ENCODE peak calls at places on chromosomes 5 and 9, in ten cellular contexts. I is tibial nerve; G is psoas muscle; Y is IMR-90; Q is H1; O is kidney; C is transverse colon; A is effector memory CD4-positive, alpha-beta T cell; R is mesendoderm; V is adrenal gland. U is an unnamed sample.

GRCh38 chr5:170484459-170484831 is 19.4 kb upstream of the KCNIP1 start:
- DNase-seq in C (no peak), R (no peak), I (no peak), G (no peak), Q (no peak), A (no peak), V (no peak), Y (no peak), O (no peak), U (no peak)

GRCh38 chr5:33816791-33817190 is 75.0 kb downstream of the ADAMTS12 start:
- DNase-seq in A (no peak), V (no peak), O (no peak), Q (no peak), C (no peak), I (no peak), R (no peak), G (no peak), Y (peak), U (no peak)

GRCh38 chr9:134627417-134628353 is 13.9 kb upstream of the COL5A1 start:
- DNase-seq in G (no peak), C (no peak), Q (no peak), O (peak), R (no peak), A (no peak), Y (no peak), I (peak), V (no peak), U (no peak)

GRCh38 chr9:130199605-130200004 is 27.4 kb downstream of the NCS1 start:
- DNase-seq in A (no peak), G (no peak), C (no peak), I (no peak), Y (peak), V (peak), O (no peak), R (no peak), Q (no peak), U (no peak)

GRCh38 chr9:133794006-133794760 is 56.0 kb upstream of the SARDH start:
- DNase-seq in G (no peak), A (no peak), O (no peak), V (no peak), I (no peak), Y (no peak), R (no peak), Q (no peak), C (no peak), U (no peak)

GRCh38 chr5:40679998-40680681 is 425 bp downstream of the PTGER4 start:
- DNase-seq in C (peak), O (peak), V (no peak), G (no peak), Y (no peak), Q (no peak), R (peak), A (no peak), I (no peak), U (peak)

GRCh38 chr5:155147222-155147621 is 133.7 kb downstream of the KIF4B start:
- DNase-seq in G (no peak), Q (no peak), C (no peak), V (no peak), I (no peak), O (no peak), R (no peak), Y (no peak), A (no peak), U (no peak)

GRCh38 chr9:91273853-91274552 is 87.7 kb downstream of the AUH start:
- DNase-seq in Q (no peak), I (no peak), A (no peak), G (no peak), R (peak), Y (peak), V (no peak), C (no peak), O (no peak), U (no peak)

GRCh38 chr5:108238461-108238860 is 143.4 kb downstream of the FBXL17 start:
- DNase-seq in A (no peak), V (no peak), Y (no peak), R (no peak), I (no peak), O (no peak), G (no peak), Q (no peak), C (no peak), U (no peak)

GRCh38 chr9:128438343-128439109 is 17.3 kb upstream of the ODF2 start:
- DNase-seq in Y (peak), G (peak), C (peak), R (peak), V (peak), I (peak), Q (peak), A (peak), O (peak), U (peak)

GRCh38 chr5:90915393-90915792 is 356.8 kb downstream of the ADGRV1 start:
- DNase-seq in I (no peak), Y (no peak), V (no peak), G (no peak), Q (no peak), C (no peak), A (no peak), O (no peak), R (no peak), U (no peak)

GRCh38 chr9:132187006-132187760 is 25.3 kb downstream of the NTNG2 start:
- DNase-seq in I (no peak), C (no peak), O (no peak), R (peak), V (peak), A (no peak), G (no peak), Y (no peak), Q (no peak), U (no peak)

GRCh38 chr9:109010676-109011655 is 2.3 kb downstream of the CTNNAL1 start:
- DNase-seq in I (no peak), C (peak), O (no peak), G (no peak), Y (peak), A (peak), R (no peak), V (peak), Q (no peak), U (peak)

GRCh38 chr5:40428129-40428528 is 251.6 kb upstream of the PTGER4 start:
- DNase-seq in C (no peak), Q (no peak), A (no peak), G (peak), R (no peak), O (no peak), Y (peak), V (no peak), I (peak), U (no peak)

GRCh38 chr9:126435105-126435504 is 108.5 kb downstream of the MVB12B start:
- DNase-seq in Y (no peak), O (no peak), R (no peak), A (no peak), V (no peak), C (no peak), Q (no peak), I (no peak), G (no peak), U (no peak)

GRCh38 chr9:124047106-124047716 is 35.6 kb downstream of the LHX2 start:
- DNase-seq in C (no peak), Y (no peak), O (no peak), A (no peak), G (no peak), R (no peak), I (no peak), Q (no peak), V (peak), U (no peak)

GRCh38 chr5:139636975-139637408 is 11.2 kb upstream of the CXXC5 start:
- DNase-seq in Q (no peak), A (peak), C (no peak), G (no peak), V (no peak), I (no peak), O (no peak), R (no peak), Y (peak), U (no peak)

GRCh38 chr9:129023036-129023907 is 4.9 kb downstream of the SH3GLB2 start:
- DNase-seq in Y (peak), A (no peak), G (peak), C (no peak), R (peak), O (peak), Q (no peak), I (no peak), V (peak), U (no peak)

GRCh38 chr9:123548749-123549545 is 192.9 kb downstream of the CRB2 start:
- DNase-seq in G (no peak), Y (no peak), A (no peak), O (no peak), C (no peak), R (no peak), I (no peak), Q (no peak), V (peak), U (no peak)

GRCh38 chr9:35051069-35051967 is 21.1 kb downstream of the VCP start:
- DNase-seq in Q (peak), A (no peak), O (no peak), C (peak), V (peak), Y (peak), I (no peak), R (peak), G (peak), U (peak)

GRCh38 chr9:128431207-128431606 is 10.6 kb downstream of the CERCAM start:
- DNase-seq in Q (no peak), A (no peak), G (no peak), R (no peak), C (no peak), V (no peak), I (no peak), Y (no peak), O (no peak), U (no peak)

GRCh38 chr5:169251685-169252084 is 49.3 kb downstream of the SLIT3 start:
- DNase-seq in Y (no peak), C (no peak), O (no peak), I (no peak), G (no peak), Q (no peak), A (no peak), R (no peak), V (no peak), U (no peak)

GRCh38 chr9:108356806-108357205 is 499.0 kb downstream of the ACTL7B start:
- DNase-seq in I (no peak), C (no peak), Q (no peak), G (no peak), O (no peak), Y (no peak), R (no peak), V (no peak), A (no peak), U (no peak)

GRCh38 chr9:133788819-133789733 is 50.9 kb upstream of the SARDH start:
- DNase-seq in R (no peak), Q (no peak), G (no peak), O (peak), I (no peak), C (peak), A (no peak), V (peak), Y (no peak), U (no peak)

GRCh38 chr5:157860898-157861894 is 2.3 kb upstream of the CLINT1 start:
- DNase-seq in A (no peak), G (no peak), R (no peak), I (no peak), V (no peak), Q (no peak), C (peak), O (no peak), Y (no peak), U (no peak)

GRCh38 chr5:36928947-36929346 is 52.4 kb downstream of the NIPBL start:
- DNase-seq in A (no peak), G (no peak), C (no peak), O (no peak), R (no peak), I (no peak), Q (no peak), Y (peak), V (no peak), U (peak)

DNA sequence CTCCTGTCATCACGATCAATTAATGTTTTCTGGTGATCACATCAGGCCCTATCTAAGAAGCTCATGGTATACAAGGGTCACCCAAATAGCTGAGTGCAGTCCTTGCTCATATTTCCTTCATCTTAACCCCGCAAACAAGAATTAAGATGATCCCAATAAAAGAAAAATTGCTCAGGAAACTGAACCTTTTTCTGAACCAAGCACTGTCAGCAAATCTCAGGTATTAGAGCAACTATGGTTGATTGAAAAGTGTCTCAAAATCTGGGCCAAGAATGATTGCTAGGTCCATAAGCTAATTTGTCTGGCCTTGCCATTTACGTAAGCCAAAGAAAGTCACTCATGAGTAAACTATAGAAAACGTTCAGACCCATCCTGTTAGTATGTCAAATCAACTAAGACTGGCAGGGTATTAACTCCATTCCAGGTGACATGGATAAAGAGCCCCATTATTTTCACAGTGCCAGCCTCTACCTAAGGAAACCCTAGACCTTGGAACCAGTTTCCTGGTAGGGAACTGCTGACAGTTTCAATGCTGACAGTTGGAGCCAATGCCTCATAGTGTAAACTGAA is 209.3 kb downstream of the DEPDC1B start:
- DNase-seq in R (no peak), I (no peak), C (no peak), A (no peak), O (no peak), Q (no peak), Y (no peak), V (no peak), G (no peak), U (no peak)
- H3K27ac ChIP-seq in R (no peak), I (no peak), C (no peak), A (no peak), O (no peak), Q (no peak), Y (no peak), V (no peak), G (no peak), U (no peak)

GRCh38 chr5:52190737-52191136 is 597.0 kb upstream of the ITGA1 start:
- DNase-seq in Q (no peak), R (no peak), I (no peak), V (no peak), Y (no peak), O (no peak), C (no peak), G (no peak), A (no peak), U (no peak)
- H3K4me3 ChIP-seq in Q (no peak), R (no peak), I (no peak), V (no peak), Y (no peak), O (no peak), C (no peak), G (no peak), A (no peak), U (no peak)

GRCh38 chr5:72848474-72849428 is 32.3 kb downstream of the TNPO1 start:
- DNase-seq in Y (peak), R (peak), G (peak), V (peak), C (peak), Q (peak), I (no peak), O (peak), A (peak), U (peak)

GRCh38 chr5:72845889-72846288 is 29.4 kb downstream of the TNPO1 start:
- DNase-seq in A (no peak), R (no peak), C (no peak), Y (no peak), I (no peak), O (no peak), G (no peak), V (no peak), Q (no peak), U (no peak)

GRCh38 chr5:72847989-72848473 is 31.6 kb downstream of the TNPO1 start:
- DNase-seq in G (peak), Q (peak), O (peak), R (peak), Y (peak), V (peak), C (peak), I (peak), A (peak), U (peak)

GRCh38 chr5:72846483-72846882 is 30.0 kb downstream of the TNPO1 start:
- DNase-seq in O (no peak), I (no peak), Y (no peak), C (no peak), Q (no peak), G (no peak), R (no peak), A (no peak), V (no peak), U (no peak)

DNA sequence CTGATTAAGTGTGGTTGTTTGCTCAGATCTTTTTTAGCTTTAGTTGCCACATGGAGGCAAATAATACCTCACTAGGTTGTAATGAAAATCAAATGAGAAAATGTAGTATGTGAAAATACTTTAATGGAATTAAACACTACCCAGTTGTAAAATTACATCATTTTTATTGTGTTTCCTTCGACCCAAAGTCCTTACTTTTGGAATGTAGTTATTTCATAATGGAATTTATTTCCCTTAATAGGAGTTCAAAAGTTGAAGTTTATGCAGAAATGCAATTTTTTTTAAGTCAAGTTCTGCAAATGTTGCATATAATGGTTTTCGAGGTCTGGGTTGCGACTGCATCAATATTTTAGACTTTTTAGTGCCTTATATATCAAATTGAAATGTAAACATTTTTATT is 31.0 kb downstream of the TNPO1 start:
- DNase-seq in O (no peak), G (no peak), C (no peak), R (no peak), V (no peak), Q (no peak), I (no peak), A (no peak), Y (no peak), U (no peak)
- H3K27ac ChIP-seq in O (no peak), G (peak), C (peak), R (no peak), V (no peak), Q (no peak), I (peak), A (no peak), Y (no peak), U (peak)

GRCh38 chr9:98181746-98182068 is 10.7 kb downstream of the CORO2A start:
- DNase-seq in Y (no peak), R (no peak), G (no peak), V (no peak), C (no peak), O (no peak), Q (no peak), I (no peak), A (no peak), U (no peak)
- H3K4me3 ChIP-seq in Y (no peak), R (no peak), G (no peak), V (no peak), C (no peak), O (no peak), Q (no peak), I (no peak), A (no peak), U (no peak)

GRCh38 chr5:127400946-127401670 is 110.5 kb downstream of the MEGF10 start:
- DNase-seq in Y (no peak), C (no peak), V (no peak), O (no peak), I (no peak), G (no peak), Q (no peak), A (no peak), R (no peak), U (no peak)
- H3K27ac ChIP-seq in Y (no peak), C (no peak), V (no peak), O (no peak), I (no peak), G (no peak), Q (no peak), A (no peak), R (no peak), U (no peak)